ENCODE peak calls at places on chromosomes 5 and 9, in eight cellular contexts. C is A673, K is hepatocyte, G is right atrium auricular region, Q is aorta, Y is dorsolateral prefrontal cortex, F is A549, P is lower lobe of right lung. L is an unnamed sample.

GRCh38 chr5:80399553-80400239 is 8.2 kb upstream of the ZFYVE16 start:
- DNase-seq in K (no peak), P (no peak), F (peak), G (no peak), Y (no peak), Q (no peak), C (no peak), L (no peak)

GRCh38 chr9:82101475-82101874 is 112.9 kb downstream of the SPATA31D1 start:
- DNase-seq in F (no peak), Q (no peak), P (no peak), K (no peak), C (no peak), G (no peak), Y (no peak), L (no peak)

GRCh38 chr9:70053864-70054263 is 10.2 kb downstream of the MAMDC2 start:
- DNase-seq in K (no peak), C (peak), Y (no peak), G (no peak), Q (no peak), P (no peak), F (no peak), L (no peak)

GRCh38 chr9:133238272-133238850 is 29.3 kb upstream of the OBP2B start:
- DNase-seq in G (peak), F (peak), K (peak), C (peak), Y (no peak), Q (peak), P (peak), L (peak)

GRCh38 chr9:110248361-110248760 is 7.9 kb downstream of the TXN start:
- DNase-seq in Y (no peak), G (no peak), K (no peak), F (no peak), C (no peak), P (no peak), Q (no peak), L (no peak)

GRCh38 chr5:124745367-124746251 is 830 bp downstream of the ZNF608 start:
- DNase-seq in Y (no peak), G (no peak), C (no peak), Q (no peak), K (peak), P (no peak), F (no peak), L (no peak)

GRCh38 chr9:68678430-68678829 is 26.6 kb upstream of the PIP5K1B start:
- DNase-seq in F (no peak), C (peak), Q (no peak), P (no peak), Y (peak), K (peak), G (no peak), L (no peak)

GRCh38 chr5:64570395-64570996 is 64.7 kb downstream of the RGS7BP start:
- DNase-seq in F (no peak), K (no peak), G (no peak), Q (no peak), P (no peak), Y (no peak), C (no peak), L (no peak)

GRCh38 chr5:113678924-113679575 is 165.6 kb downstream of the YTHDC2 start:
- DNase-seq in Q (no peak), K (peak), C (peak), F (peak), P (no peak), Y (peak), G (no peak), L (no peak)

GRCh38 chr5:178389796-178390195 is 157.2 kb upstream of the PHYKPL start:
- DNase-seq in G (no peak), K (no peak), P (peak), Y (peak), C (no peak), F (no peak), Q (peak), L (peak)

GRCh38 chr5:155282503-155283107 is 269.1 kb downstream of the KIF4B start:
- DNase-seq in Y (no peak), G (no peak), F (no peak), P (no peak), C (no peak), K (no peak), Q (no peak), L (no peak)

GRCh38 chr5:137137013-137137632 is 362.0 kb downstream of the SPOCK1 start:
- DNase-seq in C (no peak), Y (no peak), G (no peak), K (no peak), Q (no peak), F (no peak), P (no peak), L (no peak)

GRCh38 chr5:90949469-90950358 is 391.1 kb downstream of the ADGRV1 start:
- DNase-seq in Q (no peak), F (peak), Y (no peak), P (no peak), C (no peak), K (peak), G (no peak), L (no peak)

GRCh38 chr5:167786871-167787568 is 504.4 kb upstream of the WWC1 start:
- DNase-seq in Q (no peak), Y (no peak), C (peak), G (no peak), F (no peak), P (no peak), K (no peak), L (no peak)

GRCh38 chr5:142063878-142064331 is 44.7 kb upstream of the NDFIP1 start:
- DNase-seq in F (no peak), Q (peak), G (peak), P (no peak), Y (peak), C (peak), K (peak), L (peak)

GRCh38 chr5:172407241-172407691 is 47.1 kb downstream of the SH3PXD2B start:
- DNase-seq in C (no peak), K (no peak), G (no peak), Y (peak), F (no peak), Q (no peak), P (no peak), L (no peak)

GRCh38 chr5:53246042-53246836 is 136.7 kb upstream of the MOCS2 start:
- DNase-seq in Y (no peak), Q (no peak), F (no peak), K (no peak), G (no peak), P (no peak), C (no peak), L (no peak)

GRCh38 chr5:152106571-152106970 is 181.9 kb upstream of the GLRA1 start:
- DNase-seq in G (no peak), P (no peak), F (no peak), Y (no peak), C (no peak), K (no peak), Q (no peak), L (no peak)

GRCh38 chr5:102807878-102808502 is 52.9 kb downstream of the PAM start:
- DNase-seq in P (no peak), F (no peak), Y (no peak), K (peak), G (no peak), C (peak), Q (no peak), L (no peak)

GRCh38 chr9:128893354-128893753 is 11.4 kb downstream of the LRRC8A start:
- DNase-seq in P (no peak), F (no peak), G (no peak), C (no peak), K (no peak), Y (no peak), Q (no peak), L (no peak)

GRCh38 chr5:51398875-51399635 is 15.8 kb downstream of the ISL1 start:
- DNase-seq in K (no peak), C (no peak), P (no peak), G (no peak), Q (no peak), Y (no peak), F (no peak), L (no peak)

GRCh38 chr5:104650313-104650712 is 1087.7 kb upstream of the NUDT12 start:
- DNase-seq in G (no peak), P (no peak), Q (no peak), F (no peak), Y (no peak), C (no peak), K (no peak), L (no peak)

GRCh38 chr5:31640024-31640423 is 1.1 kb downstream of the PDZD2 start:
- DNase-seq in Q (no peak), C (no peak), K (no peak), P (no peak), F (no peak), Y (no peak), G (no peak), L (no peak)

GRCh38 chr5:165258188-165258855 is 1752.9 kb downstream of the MAT2B start:
- DNase-seq in K (no peak), P (no peak), Q (no peak), C (peak), Y (no peak), F (no peak), G (no peak), L (no peak)

GRCh38 chr5:159913048-159913447 is 3.2 kb upstream of the ADRA1B start:
- DNase-seq in K (peak), F (peak), Y (no peak), G (no peak), P (no peak), C (no peak), Q (no peak), L (no peak)

GRCh38 chr5:132479073-132479811 is 11.3 kb downstream of the IRF1 start:
- DNase-seq in C (no peak), Y (no peak), F (no peak), K (no peak), P (no peak), G (no peak), Q (no peak), L (no peak)

GRCh38 chr9:130372057-130372456 is 72.7 kb upstream of the ASS1 start:
- DNase-seq in G (no peak), F (no peak), Q (no peak), C (no peak), Y (no peak), P (no peak), K (no peak), L (no peak)

GRCh38 chr9:130017035-130017909 is 25.7 kb downstream of the FNBP1 start:
- DNase-seq in C (no peak), Y (no peak), Q (no peak), G (no peak), F (no peak), P (no peak), K (no peak), L (no peak)

GRCh38 chr9:77827104-77827784 is 179.1 kb upstream of the GNA14 start:
- DNase-seq in F (no peak), K (no peak), Y (no peak), G (no peak), P (no peak), C (no peak), Q (no peak), L (no peak)

GRCh38 chr5:54990751-54991349 is 5.5 kb upstream of the ESM1 start:
- DNase-seq in P (no peak), K (no peak), G (no peak), C (no peak), Q (no peak), F (no peak), Y (no peak), L (no peak)

GRCh38 chr9:91422832-91423711 is 560 bp downstream of the NFIL3 start:
- DNase-seq in P (peak), C (peak), F (peak), Q (peak), Y (peak), K (peak), G (peak), L (peak)

GRCh38 chr5:176570044-176570443 is 20.9 kb downstream of the CDHR2 start:
- DNase-seq in P (no peak), Y (no peak), F (no peak), G (no peak), Q (no peak), C (peak), K (no peak), L (no peak)

GRCh38 chr5:1420211-1421195 is 24.7 kb downstream of the SLC6A3 start:
- DNase-seq in Q (peak), P (peak), G (no peak), K (no peak), C (no peak), F (no peak), Y (peak), L (no peak)

GRCh38 chr5:133287500-133287899 is 235.7 kb downstream of the HSPA4 start:
- DNase-seq in Y (no peak), Q (no peak), G (no peak), K (peak), F (peak), C (no peak), P (no peak), L (no peak)

GRCh38 chr5:34998058-34998789 is 49.5 kb downstream of the AGXT2 start:
- DNase-seq in Y (peak), P (no peak), G (no peak), K (no peak), C (peak), Q (no peak), F (no peak), L (no peak)

GRCh38 chr9:110969971-110970381 is 68.3 kb downstream of the LPAR1 start:
- DNase-seq in P (no peak), K (peak), Y (no peak), F (peak), C (peak), G (no peak), Q (no peak), L (no peak)

GRCh38 chr5:113142186-113142585 is 165.6 kb downstream of the DCP2 start:
- DNase-seq in P (no peak), F (no peak), Y (no peak), C (no peak), G (no peak), K (no peak), Q (no peak), L (no peak)

GRCh38 chr5:119358901-119359603 is 3.2 kb downstream of the TNFAIP8 start:
- DNase-seq in K (no peak), P (no peak), Q (no peak), Y (no peak), F (no peak), G (no peak), C (no peak), L (no peak)

GRCh38 chr5:36638056-36638455 is 31.6 kb downstream of the SLC1A3 start:
- DNase-seq in K (no peak), F (no peak), G (no peak), P (no peak), C (no peak), Q (no peak), Y (no peak), L (no peak)

GRCh38 chr5:36635721-36636390 is 29.4 kb downstream of the SLC1A3 start:
- DNase-seq in F (no peak), Q (no peak), Y (no peak), K (no peak), C (no peak), P (no peak), G (no peak), L (no peak)

GRCh38 chr5:36637516-36637915 is 31.1 kb downstream of the SLC1A3 start:
- DNase-seq in F (no peak), Y (no peak), K (no peak), G (no peak), C (no peak), P (no peak), Q (no peak), L (no peak)

GRCh38 chr5:36640949-36641348 is 34.5 kb downstream of the SLC1A3 start:
- DNase-seq in Y (no peak), Q (no peak), G (no peak), F (no peak), C (no peak), P (no peak), K (no peak), L (no peak)

GRCh38 chr5:36637101-36637500 is 30.7 kb downstream of the SLC1A3 start:
- DNase-seq in F (no peak), C (no peak), Y (no peak), P (no peak), Q (no peak), K (no peak), G (no peak), L (no peak)
- H3K27ac ChIP-seq in F (no peak), C (no peak), Y (peak), P (no peak), Q (no peak), K (peak), G (no peak), L (no peak)

GRCh38 chr9:89498845-89499480 is 1.1 kb upstream of the SEMA4D start:
- DNase-seq in P (no peak), Q (no peak), C (no peak), F (no peak), G (no peak), Y (no peak), K (no peak), L (no peak)
- H3K27ac ChIP-seq in P (peak), Q (no peak), C (no peak), F (peak), G (no peak), Y (peak), K (no peak), L (no peak)

DNA sequence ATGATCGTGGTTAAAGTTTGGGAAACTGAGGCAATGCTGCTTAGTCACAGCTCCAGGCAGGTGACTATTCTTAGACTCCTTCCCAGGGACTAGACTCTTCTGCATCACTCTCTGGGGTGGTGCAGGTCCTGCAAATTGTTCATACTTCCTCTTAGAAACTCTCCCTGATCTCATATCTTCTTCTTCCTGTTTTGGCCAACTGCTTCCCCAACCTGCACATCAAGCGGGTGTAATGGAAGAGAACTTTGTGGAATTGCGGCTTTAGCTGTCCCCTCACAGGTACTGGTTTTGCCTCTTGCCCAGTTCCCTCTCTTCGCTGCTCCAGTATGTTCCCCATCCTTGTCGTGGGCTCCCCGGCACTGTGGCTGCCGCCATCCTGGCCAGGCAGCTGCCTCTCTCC is 111.5 kb upstream of the CTSL start:
- DNase-seq in F (no peak), P (no peak), Y (no peak), Q (no peak), K (no peak), G (no peak), C (no peak), L (no peak)
- H3K27ac ChIP-seq in F (peak), P (peak), Y (no peak), Q (no peak), K (peak), G (no peak), C (no peak), L (no peak)

DNA sequence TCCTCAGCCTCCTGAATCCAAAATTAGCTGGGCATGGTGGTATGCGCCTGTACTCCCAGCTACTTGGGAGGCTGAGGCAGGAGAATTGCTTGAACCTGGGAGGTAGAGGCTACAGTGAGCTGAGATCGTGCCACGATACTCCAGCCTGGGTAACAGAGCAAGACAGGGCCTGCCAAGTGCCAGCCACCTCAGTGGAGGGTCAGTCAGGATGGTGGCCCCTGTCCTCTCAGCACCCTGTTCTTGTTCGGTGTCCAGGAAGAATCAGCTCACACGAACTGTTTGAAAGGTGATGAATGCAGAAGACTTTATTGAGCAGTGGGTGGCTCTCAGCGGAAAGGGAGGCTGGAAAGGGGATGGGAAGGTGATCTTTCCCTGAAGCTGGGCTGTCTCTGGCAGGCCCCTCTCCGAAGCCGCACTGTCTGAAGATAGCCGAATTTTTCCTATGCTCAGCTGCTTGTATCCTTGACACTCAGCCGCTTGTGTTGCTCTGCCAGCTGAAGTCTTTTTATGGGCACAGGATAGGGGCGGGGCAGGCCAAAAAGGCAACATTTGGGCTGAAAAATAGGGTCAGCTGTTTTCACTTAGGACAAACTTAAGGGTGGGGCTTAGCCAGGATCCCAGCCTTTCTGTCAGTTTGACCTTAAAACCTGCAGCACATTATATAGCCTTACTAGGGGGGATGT is 50.9 kb downstream of the UBE2R2 start:
- DNase-seq in F (no peak), Y (peak), C (no peak), G (peak), K (no peak), P (no peak), Q (peak), L (peak)
- H3K27ac ChIP-seq in F (no peak), Y (peak), C (no peak), G (peak), K (peak), P (peak), Q (no peak), L (peak)

L was measured in suprapubic skin.